ENCODE peak calls at places on chromosomes 6 and 20, in seven cellular contexts. F is heart left ventricle; P is adrenal gland; J is kidney epithelial cell; R is small intestine; V is CD8-positive, alpha-beta T cell; M is astrocyte of the spinal cord. U is an unnamed sample.

GRCh38 chr6:99602519-99603420 is 3.9 kb upstream of the PRDM13 start:
- DNase-seq in F (no peak), P (no peak), J (no peak), R (no peak), V (no peak), M (no peak), U (no peak)

GRCh38 chr6:83365931-83366330 is 64.9 kb downstream of the ME1 start:
- DNase-seq in F (no peak), P (no peak), J (no peak), R (peak), V (no peak), M (peak), U (no peak)

GRCh38 chr6:29995346-29995777 is 53.0 kb downstream of the HLA-A start:
- DNase-seq in F (no peak), P (no peak), J (peak), R (no peak), V (no peak), M (peak), U (no peak)

GRCh38 chr6:128482642-128483041 is 37.8 kb downstream of the PTPRK start:
- DNase-seq in F (no peak), P (no peak), J (no peak), R (no peak), V (no peak), M (no peak), U (no peak)

GRCh38 chr20:54323227-54323734 is 115.4 kb downstream of the PFDN4 start:
- DNase-seq in F (no peak), P (no peak), J (no peak), R (no peak), V (no peak), M (no peak), U (no peak)

GRCh38 chr20:44736170-44737021 is 9.3 kb upstream of the KCNK15 start:
- DNase-seq in F (peak), P (peak), J (no peak), R (peak), V (no peak), M (peak), U (peak)

GRCh38 chr6:149433405-149433804 is 33.3 kb downstream of the SUMO4 start:
- DNase-seq in F (no peak), P (no peak), J (no peak), R (no peak), V (no peak), M (no peak), U (no peak)

GRCh38 chr20:45958593-45958992 is 13.4 kb downstream of the ZNF335 start:
- DNase-seq in F (no peak), P (no peak), J (no peak), R (no peak), V (no peak), M (no peak), U (no peak)

GRCh38 chr20:59013959-59014608 is 5.1 kb upstream of the TUBB1 start:
- DNase-seq in F (no peak), P (peak), J (no peak), R (no peak), V (peak), M (peak), U (peak)

GRCh38 chr6:109469591-109470189 is 13.3 kb downstream of the ZBTB24 start:
- DNase-seq in F (no peak), P (no peak), J (no peak), R (no peak), V (no peak), M (no peak), U (no peak)

GRCh38 chr6:36025260-36025931 is 955 bp upstream of the SLC26A8 start:
- DNase-seq in F (no peak), P (no peak), J (no peak), R (no peak), V (no peak), M (peak), U (no peak)

GRCh38 chr20:42204261-42204660 is 586.1 kb upstream of the CHD6 start:
- DNase-seq in F (no peak), P (peak), J (no peak), R (no peak), V (no peak), M (no peak), U (peak)

GRCh38 chr6:108676555-108676954 is 115.8 kb downstream of the FOXO3 start:
- DNase-seq in F (no peak), P (no peak), J (no peak), R (no peak), V (no peak), M (no peak), U (no peak)

GRCh38 chr6:142900467-142900961 is 44.5 kb downstream of the HIVEP2 start:
- DNase-seq in F (peak), P (no peak), J (no peak), R (no peak), V (peak), M (peak), U (peak)

GRCh38 chr6:142902636-142903053 is 42.3 kb downstream of the HIVEP2 start:
- DNase-seq in F (peak), P (peak), J (peak), R (peak), V (peak), M (peak), U (peak)

GRCh38 chr6:142903806-142904205 is 41.2 kb downstream of the HIVEP2 start:
- DNase-seq in F (no peak), P (no peak), J (no peak), R (no peak), V (no peak), M (peak), U (no peak)

GRCh38 chr6:142899101-142899760 is 45.7 kb downstream of the HIVEP2 start:
- DNase-seq in F (no peak), P (no peak), J (no peak), R (no peak), V (no peak), M (no peak), U (no peak)

DNA sequence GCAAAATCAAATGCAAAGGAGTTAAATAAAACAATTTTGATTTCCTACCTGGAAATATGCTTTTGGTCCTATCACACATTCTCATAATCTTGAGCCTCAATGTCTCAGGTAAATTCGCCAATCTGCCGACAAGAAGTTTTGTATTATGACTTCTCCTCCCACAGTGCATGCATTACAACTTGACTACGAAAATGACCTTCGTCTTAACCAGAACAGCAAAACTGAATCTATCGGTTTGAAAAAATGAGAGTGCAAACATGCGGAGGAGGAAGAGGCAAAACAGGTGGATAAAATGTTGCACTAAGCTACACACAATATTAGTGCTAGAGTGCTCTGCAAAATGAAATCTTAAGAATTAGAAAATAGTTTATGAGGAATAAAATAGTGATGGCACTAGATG is 43.4 kb downstream of the HIVEP2 start:
- DNase-seq in F (no peak), P (no peak), J (no peak), R (no peak), V (no peak), M (no peak), U (no peak)
- H3K4me3 ChIP-seq in F (no peak), P (no peak), J (no peak), R (no peak), V (no peak), M (no peak), U (no peak)

GRCh38 chr6:129647044-129647443 is 62.9 kb downstream of the ARHGAP18 start:
- DNase-seq in F (no peak), P (no peak), J (no peak), R (no peak), V (no peak), M (no peak), U (no peak)
- H3K4me3 ChIP-seq in F (no peak), P (no peak), J (no peak), R (no peak), V (no peak), M (no peak), U (no peak)

GRCh38 chr6:4280721-4281120 is 145.3 kb upstream of the ECI2 start:
- DNase-seq in F (no peak), P (peak), J (peak), R (no peak), V (no peak), M (peak), U (no peak)
- H3K4me3 ChIP-seq in F (no peak), P (no peak), J (no peak), R (no peak), V (no peak), M (no peak), U (no peak)

GRCh38 chr20:63253065-63253437 is 1.2 kb downstream of the NKAIN4 start:
- DNase-seq in F (no peak), P (no peak), J (no peak), R (no peak), V (no peak), M (no peak), U (no peak)

GRCh38 chr20:63254536-63255384 is 497 bp upstream of the NKAIN4 start:
- DNase-seq in F (no peak), P (no peak), J (no peak), R (no peak), V (no peak), M (no peak), U (no peak)

GRCh38 chr20:63252157-63252780 is 2.0 kb downstream of the NKAIN4 start:
- DNase-seq in F (no peak), P (no peak), J (no peak), R (no peak), V (no peak), M (no peak), U (no peak)

GRCh38 chr20:63254237-63254535 is at the start of gene NKAIN4:
- DNase-seq in F (no peak), P (no peak), J (no peak), R (no peak), V (no peak), M (no peak), U (no peak)

DNA sequence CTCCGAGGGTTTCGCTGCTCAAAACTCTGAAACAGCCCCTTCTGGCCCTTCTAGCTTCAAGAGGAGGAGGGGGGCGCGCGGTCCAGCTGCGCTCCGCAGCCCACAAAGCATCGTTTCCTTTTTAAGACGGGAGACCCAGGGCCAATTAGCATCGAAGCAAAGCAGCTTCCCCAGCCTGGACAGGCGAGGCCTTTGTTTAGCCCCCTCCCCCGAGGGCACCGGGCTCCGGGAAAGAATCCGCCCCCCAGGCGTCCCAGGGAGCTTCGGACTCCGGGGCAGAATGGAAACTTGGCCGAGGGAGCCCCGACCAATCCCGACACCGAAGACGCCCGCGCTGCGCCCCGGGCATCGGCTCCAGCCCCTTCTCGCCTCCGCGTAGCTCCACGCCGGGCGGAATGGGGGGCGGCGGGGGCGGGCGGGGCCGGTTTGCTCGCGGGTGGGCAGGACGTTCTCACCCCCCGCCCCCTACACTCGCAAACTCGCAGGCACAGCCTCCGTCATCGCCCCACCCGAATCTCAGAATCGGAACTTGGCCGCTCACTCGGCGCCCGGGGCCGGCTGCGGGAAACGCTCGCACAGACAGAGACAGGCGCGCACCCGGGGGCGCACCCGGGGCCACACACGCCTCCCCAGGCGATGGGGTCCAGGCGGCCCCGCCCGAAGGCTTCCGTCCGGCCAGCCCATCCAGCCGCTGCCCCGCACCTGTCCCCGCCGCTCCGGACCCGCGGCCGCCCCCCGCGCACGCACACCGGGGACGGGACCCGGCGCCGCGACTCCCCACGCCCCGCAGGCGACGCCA is 626 bp downstream of the NKAIN4 start:
- DNase-seq in F (no peak), P (no peak), J (no peak), R (no peak), V (no peak), M (no peak), U (no peak)
- H3K4me3 ChIP-seq in F (peak), P (no peak), J (peak), R (no peak), V (no peak), M (no peak), U (no peak)

DNA sequence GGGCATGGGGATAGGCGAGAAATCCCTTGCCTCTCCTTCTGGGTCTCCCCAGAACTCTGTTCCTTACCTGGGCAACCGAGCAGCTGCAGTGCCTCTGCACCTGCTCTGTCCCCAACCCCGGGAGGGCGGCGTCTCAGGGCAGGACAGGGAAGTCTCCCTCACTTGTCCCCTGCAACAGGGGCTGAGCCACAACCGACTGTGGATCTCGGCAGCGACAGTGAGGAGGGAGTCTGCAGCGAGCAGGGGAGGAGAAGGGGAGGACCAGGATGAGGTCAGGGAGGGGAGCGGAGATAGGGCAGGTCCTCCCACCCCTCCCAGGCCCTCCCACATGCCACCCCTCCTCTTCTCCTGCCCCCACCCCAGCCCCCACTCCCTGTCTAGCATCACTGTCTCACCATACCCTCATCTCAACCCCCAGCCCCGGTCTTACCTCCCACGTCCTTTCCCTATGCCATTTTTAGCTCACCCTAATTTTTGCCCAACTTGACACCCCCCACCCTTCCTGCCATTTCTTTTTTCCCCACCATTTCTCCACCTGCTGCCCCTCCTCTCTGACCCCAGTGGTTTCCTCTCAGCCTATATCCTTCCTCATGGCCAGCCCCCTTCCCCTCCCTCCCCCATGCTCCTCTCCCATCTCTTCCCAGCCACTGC is at the start of gene TNXB:
- DNase-seq in F (peak), P (no peak), J (no peak), R (no peak), V (no peak), M (no peak), U (no peak)
- H3K4me3 ChIP-seq in F (peak), P (no peak), J (no peak), R (no peak), V (no peak), M (no peak), U (no peak)

U was measured in Jurkat, Clone E6-1.